ENCODE peak calls at places on chromosomes 13 and 19, in five cellular contexts. R, H, G, S and M are unnamed samples.
A peak's percentile ranks its signal among the peaks of the same experiment; 100 is the strongest.

GRCh38 chr19:35160629-35161433 is 6.3 kb downstream of the FXYD5 start:
- DNase-seq in H (no peak), R (no peak), G (no peak), S (no peak), M (no peak)

GRCh38 chr13:29454931-29455481 is 140.5 kb downstream of the SLC7A1 start:
- DNase-seq in G (no peak), R (no peak), S (peak; percentile 15), H (peak; percentile 63), M (no peak)

GRCh38 chr13:76009491-76009890 is 373.4 kb downstream of the LMO7 start:
- DNase-seq in S (no peak), H (no peak), G (no peak), R (no peak), M (no peak)

GRCh38 chr13:57631607-57632275 is at the start of gene PCDH17:
- DNase-seq in S (peak; percentile 59), H (peak; percentile 85), G (peak; percentile 27), R (peak; percentile 58), M (no peak)

GRCh38 chr19:14112809-14113385 is 4.7 kb downstream of the PRKACA start:
- DNase-seq in H (peak; percentile 57), S (peak; percentile 33), G (no peak), R (no peak), M (no peak)

GRCh38 chr19:15279326-15279904 is 47.2 kb upstream of the EPHX3 start:
- DNase-seq in H (no peak), S (no peak), R (no peak), G (no peak), M (no peak)

GRCh38 chr19:46841458-46842083 is 9.1 kb downstream of the AP2S1 start:
- DNase-seq in H (no peak), R (no peak), G (no peak), S (no peak), M (no peak)

GRCh38 chr13:48600374-48601364 is 53.1 kb upstream of the CYSLTR2 start:
- DNase-seq in G (no peak), S (peak; percentile 47), R (no peak), H (no peak), M (no peak)

DNA sequence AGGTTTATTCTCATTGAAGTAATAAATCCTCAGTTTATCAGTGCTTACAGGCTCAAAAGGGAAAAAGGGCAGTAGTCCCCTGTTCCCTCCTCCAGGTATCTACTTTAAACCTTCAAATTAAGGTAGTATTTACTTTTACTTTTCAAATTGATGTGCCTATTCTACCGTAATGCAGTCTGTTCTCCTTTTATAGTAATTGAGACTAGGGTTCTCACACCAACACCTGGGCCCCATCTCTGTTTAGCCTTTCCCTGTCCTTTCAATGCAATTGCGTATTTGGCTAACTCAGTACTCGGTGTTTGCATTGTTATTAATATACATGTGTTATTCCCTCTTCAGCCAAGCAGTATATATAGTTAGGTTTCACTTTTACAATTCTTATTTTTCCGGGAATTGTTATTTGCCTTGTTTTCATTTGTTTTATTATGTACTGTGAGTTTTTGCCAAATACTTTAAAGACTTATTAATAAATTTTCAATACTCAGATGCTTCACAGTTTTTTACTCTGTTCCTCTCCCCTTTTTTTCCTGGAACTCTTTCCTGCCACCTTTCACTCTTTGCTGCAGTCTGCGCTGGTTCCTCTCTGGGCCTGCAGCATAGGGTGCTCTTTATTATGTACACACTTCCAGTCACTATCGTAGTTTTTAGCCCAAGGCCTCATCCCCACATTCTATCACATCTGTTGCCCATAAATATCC is 30.3 kb downstream of the USPL1 start:
- DNase-seq in S (no peak), R (no peak), G (no peak), H (no peak), M (no peak)
- H3K36me3 ChIP-seq in S (no peaks in the 10 kb centered on the region), R (peaks cover 82% of the 10 kb centered on the region), G (peaks cover 6% of the 10 kb centered on the region), H (peaks cover 42% of the 10 kb centered on the region), M (peaks cover 56% of the 10 kb centered on the region)

GRCh38 chr19:39498262-39499081 is at the start of gene DLL3:
- DNase-seq in S (no peak), H (peak; percentile 36), G (no peak), R (no peak), M (no peak)
- H3K4me3 ChIP-seq in S (no peak within 1 kb of the TSS), H (peak within 1 kb of the TSS; percentile 74), G (no peak within 1 kb of the TSS), R (no peak within 1 kb of the TSS), M (no peak within 1 kb of the TSS)

GRCh38 chr19:1270168-1270853 is 1.2 kb downstream of the CIRBP start:
- DNase-seq in R (no peak), H (peak; percentile 17), S (peak; percentile 58), G (no peak), M (no peak)

GRCh38 chr19:1272423-1273262 is 2.7 kb upstream of the FAM174C start:
- DNase-seq in H (no peak), R (no peak), G (no peak), S (no peak), M (no peak)

GRCh38 chr19:1270854-1271527 is 1.9 kb downstream of the CIRBP start:
- DNase-seq in H (no peak), S (peak; percentile 46), R (no peak), G (peak; percentile 51), M (no peak)

GRCh38 chr19:1273263-1274041 is 1.9 kb upstream of the FAM174C start:
- DNase-seq in G (peak; percentile 39), H (no peak), R (no peak), S (peak; percentile 20), M (no peak)

DNA sequence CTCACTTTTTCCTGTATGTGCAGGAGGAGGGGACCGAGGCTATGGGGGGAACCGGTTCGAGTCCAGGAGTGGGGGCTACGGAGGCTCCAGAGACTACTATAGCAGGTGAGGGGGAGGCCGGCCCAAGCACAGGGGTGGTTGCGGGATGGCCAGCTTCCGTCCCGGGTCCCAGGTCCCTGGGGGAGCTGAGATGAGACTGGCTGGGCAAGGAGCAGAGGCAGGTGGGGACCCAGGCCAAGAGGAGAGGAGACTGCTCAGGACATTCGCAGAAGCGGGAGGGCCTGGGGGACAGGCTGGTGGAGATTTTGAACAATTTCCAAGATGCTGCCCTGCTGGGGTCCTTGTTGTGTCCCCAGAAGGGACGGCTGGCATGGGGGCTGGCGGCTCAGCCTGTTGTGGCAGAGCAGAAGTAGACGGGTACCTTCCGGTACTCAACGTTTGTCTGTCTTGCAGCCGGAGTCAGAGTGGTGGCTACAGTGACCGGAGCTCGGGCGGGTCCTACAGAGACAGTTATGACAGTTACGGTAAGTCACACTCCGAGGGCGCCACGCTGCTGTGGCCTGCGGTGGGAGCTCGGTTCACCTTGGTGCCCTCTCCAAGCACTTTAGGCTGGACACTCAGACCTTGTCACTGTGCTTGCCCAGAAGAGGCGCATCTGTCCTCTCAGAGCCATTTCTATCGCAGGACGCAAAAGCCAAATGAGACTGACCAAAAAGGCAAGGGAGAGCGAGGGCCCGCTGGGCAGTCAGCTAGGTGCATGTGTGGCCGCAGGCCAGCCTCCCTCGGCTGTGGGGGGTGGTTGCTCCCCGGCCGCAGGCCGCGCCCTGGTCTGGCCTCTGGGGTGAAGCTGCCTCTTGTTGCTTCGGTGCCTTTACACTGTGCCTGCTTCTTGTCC is 2.6 kb downstream of the CIRBP start:
- DNase-seq in G (peak; percentile 51), R (no peak), H (no peak), S (peak; percentile 32), M (no peak)
- H3K36me3 ChIP-seq in G (peaks cover 34% of the 10 kb centered on the region), R (peaks cover 48% of the 10 kb centered on the region), H (peaks cover 31% of the 10 kb centered on the region), S (peaks cover 7% of the 10 kb centered on the region), M (peaks cover 44% of the 10 kb centered on the region)

DNA sequence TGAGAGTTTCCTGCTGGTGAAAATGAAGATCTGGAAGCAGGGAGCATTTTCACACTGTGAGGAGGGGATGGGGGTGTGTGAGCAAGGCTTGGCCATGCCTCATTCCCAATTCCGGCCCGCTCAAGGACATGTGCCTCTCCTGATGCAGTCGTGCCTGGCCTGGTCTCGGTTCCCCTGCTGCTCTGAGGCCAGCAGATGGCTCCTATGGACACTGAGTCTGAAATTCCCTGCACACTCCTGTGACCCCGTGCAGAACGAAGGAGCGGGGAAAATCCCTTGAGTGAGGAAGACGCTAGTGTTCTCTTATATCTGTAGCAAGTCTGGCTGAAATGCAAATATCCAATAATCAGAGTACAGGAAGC is 363 bp upstream of the ZNF763 start:
- DNase-seq in G (no peak), R (peak; percentile 72), H (peak; percentile 43), S (no peak), M (no peak)
- H3K4me3 ChIP-seq in G (peak overlapping the region; percentile 68), R (peak overlapping the region; percentile 93), H (peak overlapping the region; percentile 72), S (no peak overlapping the region), M (peak overlapping the region; percentile 87)

GRCh38 chr19:19345232-19345631 is 24.6 kb downstream of the MAU2 start:
- DNase-seq in R (no peak), H (no peak), S (no peak), G (no peak), M (no peak)

GRCh38 chr19:19349365-19349764 is 28.7 kb downstream of the MAU2 start:
- DNase-seq in H (no peak), G (no peak), R (no peak), S (no peak), M (no peak)

GRCh38 chr19:19345970-19346369 is 25.3 kb downstream of the MAU2 start:
- DNase-seq in H (no peak), S (no peak), R (no peak), G (no peak), M (no peak)

GRCh38 chr19:19347401-19347800 is 26.8 kb downstream of the MAU2 start:
- DNase-seq in S (no peak), H (no peak), R (no peak), G (no peak), M (no peak)

GRCh38 chr19:19348266-19348665 is 27.6 kb downstream of the MAU2 start:
- DNase-seq in S (no peak), G (no peak), R (no peak), H (no peak), M (no peak)
- H3K36me3 ChIP-seq in S (peaks cover 25% of the 10 kb centered on the region), G (peaks cover 43% of the 10 kb centered on the region), R (peaks cover 87% of the 10 kb centered on the region), H (peaks cover 18% of the 10 kb centered on the region), M (peaks cover 93% of the 10 kb centered on the region)